ENCODE peak calls at places on chromosomes 6 and 20, in ten cellular contexts. One of them, this sample, is unnamed.

GRCh38 chr20:55255016-55255415 is 750.3 kb downstream of the CBLN4 start:
- DNase-seq in IMR-90: no peak
- DNase-seq in PC-3: no peak
- DNase-seq in heart left ventricle: no peak
- DNase-seq in HCT116: no peak
- DNase-seq in osteoblast: no peak
- DNase-seq in OCI-LY7: no peak
- DNase-seq in GM13977: no peak
- DNase-seq in osteocyte: no peak
- DNase-seq in psoas muscle: no peak
- DNase-seq in this sample: no peak

GRCh38 chr6:114650891-114651290 is 308.1 kb upstream of the HS3ST5 start:
- DNase-seq in osteoblast: no peak
- DNase-seq in GM13977: no peak
- DNase-seq in psoas muscle: no peak
- DNase-seq in PC-3: peak; percentile 9
- DNase-seq in heart left ventricle: no peak
- DNase-seq in HCT116: no peak
- DNase-seq in osteocyte: no peak
- DNase-seq in IMR-90: no peak
- DNase-seq in OCI-LY7: no peak
- DNase-seq in this sample: no peak

GRCh38 chr20:10430000-10430466 is 4.0 kb downstream of the MKKS start:
- DNase-seq in GM13977: no peak
- DNase-seq in OCI-LY7: no peak
- DNase-seq in HCT116: no peak
- DNase-seq in IMR-90: peak; percentile 32
- DNase-seq in osteoblast: no peak
- DNase-seq in osteocyte: no peak
- DNase-seq in PC-3: peak; percentile 61
- DNase-seq in heart left ventricle: no peak
- DNase-seq in psoas muscle: no peak
- DNase-seq in this sample: no peak

GRCh38 chr20:64091762-64092161 is 7.6 kb upstream of the LKAAEAR1 start:
- DNase-seq in osteocyte: no peak
- DNase-seq in heart left ventricle: no peak
- DNase-seq in IMR-90: no peak
- DNase-seq in HCT116: no peak
- DNase-seq in psoas muscle: no peak
- DNase-seq in GM13977: no peak
- DNase-seq in osteoblast: no peak
- DNase-seq in PC-3: no peak
- DNase-seq in OCI-LY7: no peak
- DNase-seq in this sample: no peak

GRCh38 chr6:27025351-27025750 is 222.2 kb upstream of the PRSS16 start:
- DNase-seq in heart left ventricle: no peak
- DNase-seq in HCT116: no peak
- DNase-seq in osteoblast: no peak
- DNase-seq in IMR-90: no peak
- DNase-seq in OCI-LY7: no peak
- DNase-seq in osteocyte: no peak
- DNase-seq in psoas muscle: no peak
- DNase-seq in PC-3: peak; percentile 30
- DNase-seq in GM13977: no peak
- DNase-seq in this sample: no peak

GRCh38 chr6:104212977-104213696 is 646.6 kb downstream of the HACE1 start:
- DNase-seq in osteocyte: no peak
- DNase-seq in GM13977: no peak
- DNase-seq in OCI-LY7: no peak
- DNase-seq in heart left ventricle: no peak
- DNase-seq in HCT116: no peak
- DNase-seq in osteoblast: no peak
- DNase-seq in IMR-90: no peak
- DNase-seq in psoas muscle: no peak
- DNase-seq in PC-3: no peak
- DNase-seq in this sample: no peak

GRCh38 chr6:92840246-92840930 is 579.0 kb downstream of the EPHA7 start:
- DNase-seq in osteocyte: no peak
- DNase-seq in IMR-90: no peak
- DNase-seq in osteoblast: no peak
- DNase-seq in GM13977: no peak
- DNase-seq in OCI-LY7: no peak
- DNase-seq in HCT116: no peak
- DNase-seq in PC-3: no peak
- DNase-seq in psoas muscle: no peak
- DNase-seq in heart left ventricle: no peak
- DNase-seq in this sample: no peak

GRCh38 chr20:7609250-7609649 is 331.0 kb downstream of the HAO1 start:
- DNase-seq in psoas muscle: no peak
- DNase-seq in GM13977: no peak
- DNase-seq in osteoblast: no peak
- DNase-seq in HCT116: no peak
- DNase-seq in IMR-90: no peak
- DNase-seq in osteocyte: no peak
- DNase-seq in PC-3: no peak
- DNase-seq in heart left ventricle: no peak
- DNase-seq in OCI-LY7: no peak
- DNase-seq in this sample: no peak

GRCh38 chr6:129785756-129786135 is 75.4 kb downstream of the TMEM244 start:
- DNase-seq in osteoblast: no peak
- DNase-seq in GM13977: no peak
- DNase-seq in HCT116: no peak
- DNase-seq in OCI-LY7: no peak
- DNase-seq in PC-3: no peak
- DNase-seq in osteocyte: no peak
- DNase-seq in psoas muscle: no peak
- DNase-seq in heart left ventricle: no peak
- DNase-seq in IMR-90: no peak
- DNase-seq in this sample: no peak

GRCh38 chr6:100230976-100231316 is 233.8 kb downstream of the SIM1 start:
- DNase-seq in heart left ventricle: no peak
- DNase-seq in psoas muscle: no peak
- DNase-seq in GM13977: no peak
- DNase-seq in osteoblast: peak; percentile 68
- DNase-seq in IMR-90: peak; percentile 27
- DNase-seq in OCI-LY7: no peak
- DNase-seq in osteocyte: no peak
- DNase-seq in PC-3: peak; percentile 61
- DNase-seq in HCT116: no peak
- DNase-seq in this sample: no peak

GRCh38 chr6:3823671-3824070 is 25.5 kb upstream of the FAM50B start:
- DNase-seq in osteoblast: peak; percentile 67
- DNase-seq in HCT116: no peak
- DNase-seq in OCI-LY7: no peak
- DNase-seq in IMR-90: no peak
- DNase-seq in osteocyte: no peak
- DNase-seq in GM13977: no peak
- DNase-seq in psoas muscle: no peak
- DNase-seq in PC-3: no peak
- DNase-seq in heart left ventricle: no peak
- DNase-seq in this sample: no peak

GRCh38 chr6:3822747-3823445 is 26.3 kb upstream of the FAM50B start:
- DNase-seq in PC-3: peak; percentile 84
- DNase-seq in osteocyte: no peak
- DNase-seq in IMR-90: no peak
- DNase-seq in OCI-LY7: no peak
- DNase-seq in osteoblast: peak; percentile 54
- DNase-seq in psoas muscle: no peak
- DNase-seq in GM13977: no peak
- DNase-seq in heart left ventricle: no peak
- DNase-seq in HCT116: no peak
- DNase-seq in this sample: no peak

GRCh38 chr6:3829285-3829684 is 19.9 kb upstream of the FAM50B start:
- DNase-seq in psoas muscle: no peak
- DNase-seq in PC-3: no peak
- DNase-seq in IMR-90: no peak
- DNase-seq in heart left ventricle: no peak
- DNase-seq in HCT116: no peak
- DNase-seq in osteocyte: no peak
- DNase-seq in OCI-LY7: no peak
- DNase-seq in osteoblast: no peak
- DNase-seq in GM13977: no peak
- DNase-seq in this sample: no peak

GRCh38 chr6:3825331-3825831 is 23.8 kb upstream of the FAM50B start:
- DNase-seq in psoas muscle: peak; percentile 71
- DNase-seq in heart left ventricle: peak; percentile 71
- DNase-seq in osteoblast: peak; percentile 80
- DNase-seq in OCI-LY7: no peak
- DNase-seq in osteocyte: peak; percentile 91
- DNase-seq in GM13977: no peak
- DNase-seq in IMR-90: peak; percentile 32
- DNase-seq in PC-3: peak; percentile 70
- DNase-seq in HCT116: no peak
- DNase-seq in this sample: no peak

GRCh38 chr6:3825851-3826581 is 23.2 kb upstream of the FAM50B start:
- DNase-seq in HCT116: peak; percentile 81
- DNase-seq in osteocyte: peak; percentile 97
- DNase-seq in OCI-LY7: no peak
- DNase-seq in psoas muscle: peak; percentile 94
- DNase-seq in heart left ventricle: peak; percentile 89
- DNase-seq in osteoblast: peak; percentile 97
- DNase-seq in PC-3: peak; percentile 97
- DNase-seq in IMR-90: peak; percentile 97
- DNase-seq in GM13977: no peak
- DNase-seq in this sample: no peak
- TF ChIP-seq CTCF in HCT116: no peak
- TF ChIP-seq CTCF in osteocyte: no peak
- TF ChIP-seq CTCF in OCI-LY7: no peak
- TF ChIP-seq CTCF in psoas muscle: no peak
- TF ChIP-seq CTCF in heart left ventricle: no peak
- TF ChIP-seq CTCF in osteoblast: no peak
- TF ChIP-seq CTCF in PC-3: no peak
- TF ChIP-seq CTCF in IMR-90: no peak
- TF ChIP-seq CTCF in GM13977: no peak
- TF ChIP-seq CTCF in this sample: no peak

GRCh38 chr6:141593311-141593710 is 539.4 kb upstream of the GJE1 start:
- DNase-seq in osteocyte: no peak
- DNase-seq in psoas muscle: no peak
- DNase-seq in PC-3: no peak
- DNase-seq in osteoblast: no peak
- DNase-seq in OCI-LY7: no peak
- DNase-seq in GM13977: no peak
- DNase-seq in HCT116: no peak
- DNase-seq in IMR-90: no peak
- DNase-seq in heart left ventricle: no peak
- DNase-seq in this sample: no peak

GRCh38 chr6:141598487-141598886 is 534.2 kb upstream of the GJE1 start:
- DNase-seq in osteocyte: no peak
- DNase-seq in IMR-90: peak; percentile 51
- DNase-seq in PC-3: peak; percentile 11
- DNase-seq in HCT116: no peak
- DNase-seq in GM13977: no peak
- DNase-seq in OCI-LY7: no peak
- DNase-seq in heart left ventricle: no peak
- DNase-seq in osteoblast: no peak
- DNase-seq in psoas muscle: no peak
- DNase-seq in this sample: no peak

DNA sequence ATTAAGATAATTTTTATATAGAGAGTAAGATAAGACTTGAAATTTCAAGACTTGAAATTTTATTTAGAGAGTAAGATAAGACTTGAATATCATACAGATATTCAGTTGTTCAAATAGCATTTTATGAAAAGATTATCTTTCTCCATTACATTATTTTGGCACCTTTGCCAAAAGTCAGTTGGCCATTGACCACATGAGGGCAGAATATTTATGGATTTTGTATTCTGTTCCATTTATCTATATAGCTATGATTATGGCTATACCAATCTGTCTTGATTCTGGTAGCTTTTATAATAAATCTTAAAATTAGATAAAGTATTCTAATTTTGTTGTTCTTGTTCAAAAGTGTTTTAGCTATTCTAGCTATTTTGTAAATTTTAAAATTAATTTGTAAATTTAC is 537.9 kb upstream of the GJE1 start:
- DNase-seq in OCI-LY7: peak; percentile 0
- DNase-seq in PC-3: peak; percentile 17
- DNase-seq in heart left ventricle: no peak
- DNase-seq in osteoblast: no peak
- DNase-seq in osteocyte: no peak
- DNase-seq in IMR-90: no peak
- DNase-seq in psoas muscle: no peak
- DNase-seq in HCT116: no peak
- DNase-seq in GM13977: no peak
- DNase-seq in this sample: no peak
- TF ChIP-seq CTCF in OCI-LY7: peak; percentile 43
- TF ChIP-seq CTCF in PC-3: peak; percentile 44
- TF ChIP-seq CTCF in heart left ventricle: no peak
- TF ChIP-seq CTCF in osteoblast: peak; percentile 36
- TF ChIP-seq CTCF in osteocyte: peak; percentile 25
- TF ChIP-seq CTCF in IMR-90: peak; percentile 15
- TF ChIP-seq CTCF in psoas muscle: no peak
- TF ChIP-seq CTCF in HCT116: peak; percentile 7
- TF ChIP-seq CTCF in GM13977: peak; percentile 11
- TF ChIP-seq CTCF in this sample: peak; percentile 23

GRCh38 chr6:132780770-132781371 is 17.6 kb downstream of the SLC18B1 start:
- DNase-seq in osteoblast: no peak
- DNase-seq in osteocyte: no peak
- DNase-seq in OCI-LY7: peak; percentile 54
- DNase-seq in heart left ventricle: no peak
- DNase-seq in psoas muscle: no peak
- DNase-seq in IMR-90: peak; percentile 63
- DNase-seq in PC-3: peak; percentile 18
- DNase-seq in HCT116: no peak
- DNase-seq in GM13977: peak; percentile 9
- DNase-seq in this sample: no peak
- TF ChIP-seq CTCF in osteoblast: peak; percentile 50
- TF ChIP-seq CTCF in osteocyte: peak; percentile 48
- TF ChIP-seq CTCF in OCI-LY7: peak; percentile 70
- TF ChIP-seq CTCF in heart left ventricle: no peak
- TF ChIP-seq CTCF in psoas muscle: no peak
- TF ChIP-seq CTCF in IMR-90: peak; percentile 62
- TF ChIP-seq CTCF in PC-3: peak; percentile 33
- TF ChIP-seq CTCF in HCT116: peak; percentile 21
- TF ChIP-seq CTCF in GM13977: peak; percentile 36
- TF ChIP-seq CTCF in this sample: peak; percentile 58

DNA sequence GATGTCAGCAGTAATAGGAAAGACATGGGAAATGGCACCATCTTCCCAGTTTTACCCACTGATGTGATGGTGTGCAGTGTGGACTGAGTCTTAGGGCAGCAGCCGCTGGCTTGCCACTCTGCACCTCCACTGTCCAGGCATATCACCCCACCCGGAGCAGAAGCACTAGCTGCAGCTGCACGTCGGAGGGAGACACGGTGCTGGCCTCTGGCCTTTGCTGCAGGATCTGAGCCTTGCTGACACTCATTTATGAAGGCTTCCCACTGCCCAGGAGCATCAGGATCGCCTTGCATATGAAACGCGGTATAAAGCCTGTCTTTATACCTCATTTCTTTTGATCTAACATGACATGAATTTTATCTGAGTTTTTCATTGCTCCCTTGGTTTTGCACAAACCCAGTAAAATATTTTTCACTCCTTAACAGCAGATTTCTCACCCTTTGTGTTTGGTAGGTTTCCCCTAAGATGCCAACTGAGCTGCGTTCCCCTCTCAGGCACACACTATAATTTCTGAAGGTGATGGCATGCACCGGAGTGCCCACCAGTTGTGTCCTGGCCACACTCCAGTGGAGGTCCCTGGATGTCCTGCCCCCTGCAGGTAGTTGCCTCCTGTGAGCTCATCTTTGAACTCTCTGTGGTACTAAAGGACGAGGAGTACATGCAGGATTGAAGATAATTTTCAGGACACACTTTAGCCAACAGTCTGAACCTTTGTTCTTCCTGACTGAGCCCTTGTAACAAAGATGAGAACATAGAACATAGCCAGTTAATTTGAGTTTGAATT is 8.9 kb upstream of the EXOC2 start:
- DNase-seq in osteocyte: no peak
- DNase-seq in heart left ventricle: no peak
- DNase-seq in OCI-LY7: peak; percentile 22
- DNase-seq in IMR-90: no peak
- DNase-seq in PC-3: no peak
- DNase-seq in psoas muscle: no peak
- DNase-seq in osteoblast: no peak
- DNase-seq in GM13977: no peak
- DNase-seq in HCT116: no peak
- DNase-seq in this sample: no peak
- TF ChIP-seq CTCF in osteocyte: no peak
- TF ChIP-seq CTCF in heart left ventricle: no peak
- TF ChIP-seq CTCF in OCI-LY7: peak; percentile 53
- TF ChIP-seq CTCF in IMR-90: no peak
- TF ChIP-seq CTCF in PC-3: peak; percentile 35
- TF ChIP-seq CTCF in psoas muscle: no peak
- TF ChIP-seq CTCF in osteoblast: no peak
- TF ChIP-seq CTCF in GM13977: no peak
- TF ChIP-seq CTCF in HCT116: peak; percentile 40
- TF ChIP-seq CTCF in this sample: peak; percentile 34